ENCODE peak calls at places on chromosome 16, in eight cellular contexts. G is heart left ventricle, U is prostate gland, T is H1, O is HCT116, R is esophagus squamous epithelium, Q is esophagus muscularis mucosa, Y is body of pancreas. A is an unnamed sample.

GRCh38 chr16:58732545-58733247 is 1.4 kb downstream of the GOT2 start:
- DNase-seq in G (no peak), U (no peak), T (no peak), O (no peak), R (no peak), Q (no peak), Y (no peak), A (peak)

GRCh38 chr16:50501986-50502615 is 46.1 kb upstream of the NKD1 start:
- DNase-seq in G (no peak), U (no peak), T (no peak), O (no peak), R (no peak), Q (no peak), Y (no peak), A (no peak)

GRCh38 chr16:64089697-64090096 is 1032.2 kb downstream of the CDH11 start:
- DNase-seq in G (no peak), U (no peak), T (no peak), O (no peak), R (no peak), Q (no peak), Y (peak), A (peak)

GRCh38 chr16:2692948-2693651 is 10.8 kb downstream of the KCTD5 start:
- DNase-seq in G (no peak), U (no peak), T (no peak), O (no peak), R (no peak), Q (no peak), Y (no peak), A (no peak)

GRCh38 chr16:2799852-2800226 is 1.6 kb downstream of the PRSS41 start:
- DNase-seq in G (no peak), U (peak), T (no peak), O (no peak), R (no peak), Q (no peak), Y (no peak), A (no peak)

GRCh38 chr16:19991614-19992013 is 82.1 kb downstream of the GPR139 start:
- DNase-seq in G (no peak), U (no peak), T (no peak), O (no peak), R (no peak), Q (no peak), Y (no peak), A (no peak)

GRCh38 chr16:19118938-19119431 is 5.2 kb downstream of the ITPRIPL2 start:
- DNase-seq in G (peak), U (no peak), T (no peak), O (no peak), R (no peak), Q (no peak), Y (peak), A (peak)

GRCh38 chr16:12907670-12908233 is 6.4 kb downstream of the SHISA9 start:
- DNase-seq in G (no peak), U (no peak), T (no peak), O (no peak), R (no peak), Q (no peak), Y (no peak), A (peak)

GRCh38 chr16:57984443-57985203 is 13.7 kb upstream of the CNGB1 start:
- DNase-seq in G (peak), U (peak), T (peak), O (no peak), R (peak), Q (peak), Y (peak), A (peak)

GRCh38 chr16:30813821-30814189 is 26.8 kb upstream of the ZNF629 start:
- DNase-seq in G (no peak), U (no peak), T (no peak), O (no peak), R (no peak), Q (no peak), Y (no peak), A (no peak)

GRCh38 chr16:85205747-85206471 is 93.6 kb upstream of the CIBAR2 start:
- DNase-seq in G (peak), U (no peak), T (no peak), O (no peak), R (no peak), Q (no peak), Y (peak), A (no peak)
- TF ChIP-seq POLR2A in G (no peak), U (no peak), T (no peak), O (no peak), R (no peak), Q (no peak), Y (no peak), A (no peak)

GRCh38 chr16:28839004-28839639 is 7.0 kb downstream of the TUFM start:
- DNase-seq in G (no peak), U (no peak), T (no peak), O (no peak), R (no peak), Q (no peak), Y (no peak), A (no peak)

GRCh38 chr16:28837672-28838557 is 8.2 kb downstream of the TUFM start:
- DNase-seq in G (no peak), U (no peak), T (no peak), O (no peak), R (no peak), Q (no peak), Y (no peak), A (no peak)

GRCh38 chr16:28842696-28843095 is 3.5 kb downstream of the TUFM start:
- DNase-seq in G (no peak), U (no peak), T (no peak), O (no peak), R (no peak), Q (no peak), Y (no peak), A (no peak)

GRCh38 chr16:28838558-28838918 is 7.6 kb downstream of the TUFM start:
- DNase-seq in G (no peak), U (no peak), T (no peak), O (no peak), R (no peak), Q (no peak), Y (no peak), A (no peak)

GRCh38 chr16:28839899-28840298 is 6.2 kb downstream of the TUFM start:
- DNase-seq in G (no peak), U (no peak), T (no peak), O (no peak), R (no peak), Q (no peak), Y (no peak), A (no peak)
- TF ChIP-seq POLR2A in G (no peak), U (no peak), T (no peak), O (no peak), R (no peak), Q (no peak), Y (no peak), A (no peak)

DNA sequence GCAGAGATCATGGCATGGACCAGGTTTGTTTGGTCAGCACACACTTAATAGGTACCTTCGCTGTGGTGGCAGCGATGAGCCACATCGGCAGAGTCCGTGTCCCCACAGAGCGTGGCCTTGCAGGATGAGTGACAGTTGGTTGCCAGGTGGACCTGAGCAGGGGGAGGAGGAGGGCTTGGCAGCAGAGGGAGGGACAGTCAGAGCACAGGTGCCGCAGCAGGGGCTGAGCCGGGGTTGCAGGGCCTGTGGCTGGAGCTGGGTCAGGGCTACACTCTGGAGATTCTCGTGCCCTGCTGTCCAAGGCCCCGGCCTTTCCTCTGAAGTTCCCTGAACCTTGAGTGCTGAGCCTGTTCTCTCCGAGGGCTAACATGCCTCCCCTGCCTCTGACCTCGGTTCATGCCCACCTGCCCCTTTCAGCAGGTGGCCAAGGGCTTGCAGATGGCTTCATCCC is 24.8 kb downstream of the POLR3E start:
- DNase-seq in G (no peak), U (no peak), T (no peak), O (no peak), R (no peak), Q (no peak), Y (no peak), A (no peak)
- TF ChIP-seq POLR2A in G (no peak), U (no peak), T (no peak), O (no peak), R (no peak), Q (no peak), Y (no peak), A (no peak)

GRCh38 chr16:89120281-89120680 is 26.6 kb downstream of the ACSF3 start:
- DNase-seq in G (no peak), U (no peak), T (no peak), O (no peak), R (no peak), Q (no peak), Y (no peak), A (no peak)
- TF ChIP-seq POLR2A in G (no peak), U (no peak), T (no peak), O (no peak), R (no peak), Q (no peak), Y (no peak), A (no peak)

GRCh38 chr16:53099318-53100130 is 44.7 kb downstream of the CHD9 start:
- DNase-seq in G (peak), U (peak), T (peak), O (peak), R (peak), Q (peak), Y (peak), A (peak)
- TF ChIP-seq POLR2A in G (peak), U (no peak), T (no peak), O (no peak), R (no peak), Q (no peak), Y (peak), A (peak)

GRCh38 chr16:75074920-75075687 is 41.5 kb downstream of the LDHD start:
- DNase-seq in G (no peak), U (no peak), T (no peak), O (no peak), R (peak), Q (no peak), Y (peak), A (peak)
- TF ChIP-seq POLR2A in G (no peak), U (no peak), T (no peak), O (no peak), R (no peak), Q (no peak), Y (no peak), A (peak)

GRCh38 chr16:73068546-73069401 is 20.8 kb upstream of the ZFHX3 start:
- DNase-seq in G (peak), U (no peak), T (no peak), O (no peak), R (no peak), Q (no peak), Y (peak), A (no peak)
- TF ChIP-seq POLR2A in G (no peak), U (peak), T (no peak), O (no peak), R (no peak), Q (peak), Y (peak), A (no peak)

DNA sequence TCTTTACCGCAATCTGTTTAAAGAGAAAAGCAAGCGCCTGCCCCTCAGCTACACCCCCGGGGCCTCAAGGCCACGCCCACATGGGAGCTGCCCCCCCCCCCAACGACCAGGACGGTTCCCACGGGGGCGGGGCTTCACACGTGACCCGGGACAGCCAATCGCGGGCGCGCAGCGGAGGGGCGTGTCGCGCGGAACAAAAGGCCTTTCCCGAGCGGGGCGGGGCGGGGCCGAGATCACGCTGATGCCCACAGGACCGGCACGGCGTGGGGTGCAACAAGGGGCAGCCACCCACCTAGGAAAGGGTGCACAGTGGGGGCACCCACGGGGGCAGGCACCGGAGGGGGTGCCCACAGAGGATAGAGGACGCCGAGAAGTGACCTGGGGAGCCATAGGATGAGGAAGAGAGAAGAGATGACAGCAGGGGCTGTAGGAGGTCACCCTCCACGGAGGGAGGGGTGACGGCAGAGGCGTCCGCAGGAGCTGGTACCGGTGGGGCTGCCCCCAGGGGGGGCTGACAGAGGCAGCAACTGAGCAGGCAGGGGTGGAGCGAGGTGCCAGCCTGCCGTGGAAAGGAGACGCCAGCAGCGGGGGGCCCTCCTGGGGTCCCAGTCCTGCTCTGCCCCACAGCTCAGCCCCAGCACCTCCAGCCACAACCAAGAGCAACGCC is 6.2 kb downstream of the UNKL start:
- DNase-seq in G (peak), U (peak), T (peak), O (peak), R (peak), Q (peak), Y (peak), A (peak)
- TF ChIP-seq POLR2A in G (no peak), U (no peak), T (no peak), O (no peak), R (no peak), Q (no peak), Y (no peak), A (no peak)

DNA sequence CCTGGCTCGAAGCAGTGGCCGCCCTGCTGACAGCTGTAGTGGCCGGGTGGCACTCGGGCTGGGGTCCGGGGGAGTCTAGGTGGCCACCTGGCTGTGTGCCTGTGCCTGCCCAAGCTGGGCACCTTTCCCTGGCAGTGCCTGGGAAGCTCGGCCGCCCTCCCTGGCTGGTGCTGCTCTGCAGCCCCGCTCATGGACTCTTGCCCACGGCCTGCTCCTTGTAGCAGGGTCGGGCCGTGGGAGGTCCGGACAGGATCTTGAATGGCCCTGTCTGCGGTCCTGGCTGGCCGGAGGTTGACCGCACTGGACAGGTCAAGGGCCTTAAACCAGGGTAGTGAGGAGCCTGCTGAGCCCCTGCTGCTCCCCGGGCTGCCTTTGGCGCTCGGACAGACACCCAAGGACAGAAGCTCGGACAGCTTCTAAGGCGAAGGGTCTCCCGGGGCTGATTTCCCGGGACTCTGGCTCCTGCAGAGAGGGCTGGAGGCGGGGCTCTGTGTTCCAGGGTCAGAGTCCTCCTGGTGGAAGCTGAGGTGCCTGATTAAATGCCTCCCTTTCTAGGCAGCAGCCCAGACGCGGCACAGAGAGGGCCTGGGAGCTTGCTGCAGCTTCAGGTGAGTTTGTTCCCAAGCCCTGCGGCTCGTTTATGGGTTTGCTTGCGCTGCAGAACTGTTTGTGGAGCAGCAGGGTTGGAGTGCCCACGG is 6.0 kb downstream of the CAPN15 start:
- DNase-seq in G (no peak), U (no peak), T (no peak), O (no peak), R (no peak), Q (no peak), Y (peak), A (no peak)
- TF ChIP-seq POLR2A in G (no peak), U (no peak), T (no peak), O (no peak), R (no peak), Q (no peak), Y (peak), A (no peak)

GRCh38 chr16:85565340-85565739 is 47.8 kb upstream of the GSE1 start:
- DNase-seq in G (no peak), U (no peak), T (no peak), O (no peak), R (no peak), Q (no peak), Y (no peak), A (no peak)

GRCh38 chr16:85563031-85563430 is 50.1 kb upstream of the GSE1 start:
- DNase-seq in G (no peak), U (no peak), T (no peak), O (no peak), R (no peak), Q (no peak), Y (no peak), A (no peak)

GRCh38 chr16:85565796-85566501 is 47.2 kb upstream of the GSE1 start:
- DNase-seq in G (no peak), U (no peak), T (no peak), O (no peak), R (no peak), Q (no peak), Y (no peak), A (no peak)

GRCh38 chr16:85563515-85564276 is 49.4 kb upstream of the GSE1 start:
- DNase-seq in G (peak), U (no peak), T (no peak), O (no peak), R (no peak), Q (no peak), Y (peak), A (no peak)

DNA sequence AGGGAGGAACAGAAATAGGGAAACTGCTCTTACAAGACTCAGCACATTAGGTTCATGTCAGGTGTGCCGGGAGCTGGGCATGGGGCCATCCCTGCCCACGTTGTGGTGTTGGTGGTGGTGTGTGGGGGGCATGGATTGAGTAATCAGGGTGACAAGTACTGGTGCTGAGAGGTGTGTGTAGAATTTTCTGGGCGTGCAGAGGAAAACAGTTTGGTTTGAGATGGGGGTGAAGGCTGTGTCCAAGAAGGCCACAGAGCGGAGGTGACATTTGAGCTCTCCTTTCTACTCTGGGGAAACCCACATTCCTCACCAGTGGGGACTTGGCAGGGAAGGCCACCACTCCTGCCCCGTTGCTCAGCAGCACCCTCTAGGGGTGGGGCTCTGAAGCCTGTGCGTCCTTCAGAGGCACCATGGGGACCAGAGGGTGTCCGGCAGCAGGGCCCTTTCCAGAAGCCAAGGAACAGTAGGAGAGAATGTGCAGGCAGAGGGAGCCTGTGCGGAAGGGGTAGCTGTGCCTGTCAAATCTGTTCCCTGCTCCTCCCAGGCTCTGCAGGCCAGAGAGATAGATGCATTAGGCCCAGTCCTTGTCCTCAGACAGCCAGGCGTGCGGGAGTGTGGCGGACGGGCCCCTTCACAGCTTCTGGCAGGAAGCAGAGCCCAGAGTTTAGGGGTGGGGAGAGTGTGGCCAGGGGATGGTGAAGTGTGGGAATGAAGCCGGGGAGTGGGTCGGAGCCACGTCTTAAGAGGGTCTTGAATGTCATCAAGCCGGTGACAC is 48.7 kb upstream of the GSE1 start:
- DNase-seq in G (no peak), U (no peak), T (no peak), O (no peak), R (no peak), Q (no peak), Y (no peak), A (peak)
- TF ChIP-seq POLR2A in G (no peak), U (no peak), T (no peak), O (no peak), R (no peak), Q (no peak), Y (no peak), A (no peak)

A was measured in erythroblast.